ENCODE peak calls at places on chromosome 5, in nine cellular contexts. R, K, O, S, C, M, B, E and P are unnamed samples.

GRCh38 chr5:163269624-163270023 is 167.8 kb upstream of the CCNG1 start:
- DNase-seq in R (no peak), K (no peak), O (no peak), S (no peak), C (no peak), M (no peak), B (peak; percentile 77), E (no peak), P (no peak)

GRCh38 chr5:36777105-36777757 is 99.3 kb upstream of the NIPBL start:
- DNase-seq in R (peak; percentile 17), K (peak; percentile 16), O (peak; percentile 64), S (peak; percentile 37), C (no peak), M (peak; percentile 5), B (peak; percentile 23), E (peak; percentile 15), P (peak; percentile 53)

GRCh38 chr5:59483971-59484472 is 409.5 kb downstream of the PDE4D start:
- DNase-seq in R (no peak), K (peak; percentile 90), O (peak; percentile 56), S (no peak), C (no peak), M (no peak), B (no peak), E (peak; percentile 52), P (no peak)

GRCh38 chr5:170632266-170632984 is 128.6 kb downstream of the KCNIP1 start:
- DNase-seq in R (no peak), K (no peak), O (no peak), S (no peak), C (peak; percentile 59), M (no peak), B (no peak), E (no peak), P (no peak)

GRCh38 chr5:127006711-127007110 is 23.6 kb downstream of the MARCHF3 start:
- DNase-seq in R (no peak), K (no peak), O (peak; percentile 79), S (no peak), C (no peak), M (no peak), B (no peak), E (no peak), P (no peak)

GRCh38 chr5:144150996-144151395 is 19.5 kb downstream of the YIPF5 start:
- DNase-seq in R (no peak), K (peak; percentile 16), O (peak; percentile 12), S (no peak), C (no peak), M (no peak), B (no peak), E (no peak), P (no peak)

GRCh38 chr5:35656721-35657120 is 39.1 kb downstream of the SPEF2 start:
- DNase-seq in R (no peak), K (no peak), O (peak; percentile 30), S (no peak), C (no peak), M (no peak), B (no peak), E (no peak), P (no peak)

GRCh38 chr5:116778611-116779010 is 204.0 kb upstream of the SEMA6A start:
- DNase-seq in R (no peak), K (no peak), O (no peak), S (no peak), C (no peak), M (no peak), B (peak; percentile 94), E (no peak), P (peak; percentile 19)

GRCh38 chr5:114658179-114658578 is 296.3 kb downstream of the KCNN2 start:
- DNase-seq in R (no peak), K (no peak), O (no peak), S (no peak), C (no peak), M (no peak), B (no peak), E (no peak), P (no peak)

GRCh38 chr5:163447191-163447590 is 9.8 kb downstream of the CCNG1 start:
- DNase-seq in R (no peak), K (no peak), O (no peak), S (no peak), C (no peak), M (no peak), B (no peak), E (no peak), P (no peak)

GRCh38 chr5:1516615-1517601 is 6.9 kb downstream of the LPCAT1 start:
- DNase-seq in R (no peak), K (peak; percentile 16), O (peak; percentile 51), S (peak; percentile 8), C (peak; percentile 65), M (peak; percentile 55), B (no peak), E (peak; percentile 5), P (peak; percentile 1)

GRCh38 chr5:62935660-62936059 is 357.0 kb downstream of the LRRC70 start:
- DNase-seq in R (no peak), K (no peak), O (peak; percentile 69), S (no peak), C (no peak), M (no peak), B (no peak), E (no peak), P (no peak)

GRCh38 chr5:134524826-134525686 is at the start of gene JADE2:
- DNase-seq in R (peak; percentile 64), K (peak; percentile 61), O (peak; percentile 77), S (peak; percentile 78), C (peak; percentile 85), M (no peak), B (peak; percentile 36), E (peak; percentile 30), P (peak; percentile 84)

GRCh38 chr5:6496207-6496584 is 47.5 kb downstream of the UBE2QL1 start:
- DNase-seq in R (no peak), K (peak; percentile 20), O (no peak), S (no peak), C (no peak), M (no peak), B (no peak), E (no peak), P (no peak)

GRCh38 chr5:94691947-94692346 is 73.5 kb downstream of the SLF1 start:
- DNase-seq in R (no peak), K (peak; percentile 11), O (peak; percentile 96), S (no peak), C (no peak), M (peak; percentile 14), B (no peak), E (peak; percentile 94), P (peak; percentile 26)

GRCh38 chr5:2894347-2895135 is 143.1 kb upstream of the IRX2 start:
- DNase-seq in R (no peak), K (no peak), O (no peak), S (no peak), C (no peak), M (no peak), B (no peak), E (no peak), P (no peak)

GRCh38 chr5:175885813-175886212 is 14.4 kb downstream of the CPLX2 start:
- DNase-seq in R (no peak), K (peak; percentile 40), O (peak; percentile 13), S (no peak), C (no peak), M (no peak), B (no peak), E (no peak), P (no peak)

GRCh38 chr5:16550316-16550952 is 66.4 kb downstream of the RETREG1 start:
- DNase-seq in R (no peak), K (peak; percentile 55), O (peak; percentile 80), S (peak; percentile 66), C (no peak), M (no peak), B (peak; percentile 66), E (peak; percentile 21), P (peak; percentile 27)